ENCODE peak calls at places on chromosomes 6 and 20, in ten cellular contexts. H is HL-60, N is IMR-90, X is cardiac fibroblast, I is lung, T is choroid plexus epithelial cell, Z is H1, G is endothelial cell of umbilical vein, C is PC-3, W is left ventricle myocardium inferior. L is an unnamed sample.

GRCh38 chr6:149864578-149865535 is 698 bp upstream of the LRP11 start:
- DNase-seq in H (no peak), N (peak; percentile 77), X (peak; percentile 78), I (no peak), T (peak; percentile 89), Z (no peak), G (peak; percentile 78), C (peak; percentile 71), W (no peak), L (peak; percentile 78)

GRCh38 chr20:5845686-5846651 is 95.8 kb downstream of the SHLD1 start:
- DNase-seq in H (no peak), N (peak; percentile 45), X (peak; percentile 83), I (no peak), T (peak; percentile 76), Z (no peak), G (no peak), C (no peak), W (no peak), L (no peak)

GRCh38 chr6:29005183-29005885 is at the start of gene ZNF311:
- DNase-seq in H (no peak), N (peak; percentile 43), X (peak; percentile 77), I (peak; percentile 55), T (peak; percentile 80), Z (no peak), G (peak; percentile 57), C (peak; percentile 42), W (peak; percentile 55), L (peak; percentile 77)

GRCh38 chr6:108581932-108582500 is 21.3 kb downstream of the FOXO3 start:
- DNase-seq in H (no peak), N (peak; percentile 30), X (no peak), I (no peak), T (peak; percentile 62), Z (no peak), G (no peak), C (no peak), W (no peak), L (no peak)

GRCh38 chr6:169723991-169724553 is at the start of gene PHF10:
- DNase-seq in H (no peak), N (no peak), X (peak; percentile 29), I (no peak), T (peak; percentile 32), Z (no peak), G (no peak), C (no peak), W (peak; percentile 41), L (peak; percentile 37)

GRCh38 chr6:35275417-35275816 is 15.9 kb downstream of the ZNF76 start:
- DNase-seq in H (no peak), N (no peak), X (no peak), I (no peak), T (no peak), Z (no peak), G (no peak), C (no peak), W (no peak), L (no peak)

GRCh38 chr20:47351643-47352331 is 4.7 kb downstream of the ZMYND8 start:
- DNase-seq in H (no peak), N (no peak), X (no peak), I (no peak), T (no peak), Z (no peak), G (peak; percentile 65), C (no peak), W (no peak), L (peak; percentile 48)

GRCh38 chr6:140366991-140367390 is 992.5 kb upstream of the CITED2 start:
- DNase-seq in H (no peak), N (peak; percentile 95), X (no peak), I (no peak), T (peak; percentile 80), Z (no peak), G (peak; percentile 39), C (peak; percentile 86), W (no peak), L (peak; percentile 73)

GRCh38 chr6:135358907-135359459 is 138.6 kb downstream of the AHI1 start:
- DNase-seq in H (no peak), N (peak; percentile 67), X (peak; percentile 23), I (no peak), T (peak; percentile 46), Z (no peak), G (peak; percentile 45), C (peak; percentile 10), W (no peak), L (peak; percentile 39)

GRCh38 chr6:32096394-32097258 is 12.5 kb downstream of the TNXB start:
- DNase-seq in H (no peak), N (no peak), X (no peak), I (no peak), T (no peak), Z (no peak), G (no peak), C (no peak), W (no peak), L (no peak)

GRCh38 chr6:109139109-109139508 is 43.8 kb downstream of the CEP57L1 start:
- DNase-seq in H (no peak), N (peak; percentile 50), X (peak; percentile 45), I (no peak), T (peak; percentile 70), Z (no peak), G (no peak), C (peak; percentile 65), W (no peak), L (peak; percentile 77)

GRCh38 chr6:129432738-129433137 is 277.2 kb downstream of the ARHGAP18 start:
- DNase-seq in H (no peak), N (peak; percentile 31), X (no peak), I (no peak), T (peak; percentile 23), Z (no peak), G (no peak), C (peak; percentile 31), W (no peak), L (peak; percentile 24)
- TF ChIP-seq CTCF in H (no peak), N (peak; percentile 15), X (peak; percentile 31), I (no peak), T (peak; percentile 35), Z (no peak), G (peak; percentile 15), C (peak; percentile 60), W (no peak), L (peak; percentile 34)

GRCh38 chr20:31473331-31474096 is 1.4 kb downstream of the DEFB124 start:
- DNase-seq in H (no peak), N (no peak), X (no peak), I (no peak), T (peak; percentile 8), Z (no peak), G (no peak), C (no peak), W (no peak), L (no peak)

GRCh38 chr20:31476313-31476623 is 1.2 kb downstream of the REM1 start:
- DNase-seq in H (no peak), N (no peak), X (no peak), I (no peak), T (no peak), Z (no peak), G (no peak), C (no peak), W (no peak), L (no peak)

GRCh38 chr20:31475472-31476312 is 604 bp downstream of the REM1 start:
- DNase-seq in H (no peak), N (no peak), X (no peak), I (no peak), T (no peak), Z (no peak), G (no peak), C (no peak), W (no peak), L (no peak)

GRCh38 chr20:31474097-31474436 is 860 bp downstream of the DEFB124 start:
- DNase-seq in H (no peak), N (no peak), X (no peak), I (no peak), T (no peak), Z (no peak), G (no peak), C (no peak), W (no peak), L (no peak)

GRCh38 chr20:31475032-31475431 is at the start of the genes DEFB124 and REM1:
- DNase-seq in H (no peak), N (no peak), X (no peak), I (no peak), T (no peak), Z (no peak), G (no peak), C (no peak), W (peak; percentile 59), L (no peak)
- H3K4me3 ChIP-seq in H (no peak within 1 kb of the TSS), N (no peak within 1 kb of the TSS), X (peak within 1 kb of the TSS; percentile 43), I (no peak within 1 kb of the TSS), T (no peak within 1 kb of the TSS), Z (peak within 1 kb of the TSS; percentile 31), G (no peak within 1 kb of the TSS), C (no peak within 1 kb of the TSS), W (peak within 1 kb of the TSS; percentile 68), L (no peak within 1 kb of the TSS)

GRCh38 chr6:50734488-50734887 is 21.2 kb downstream of the TFAP2D start:
- DNase-seq in H (no peak), N (no peak), X (no peak), I (no peak), T (no peak), Z (no peak), G (no peak), C (no peak), W (no peak), L (no peak)
- TF ChIP-seq CTCF in H (no peak), N (no peak), X (no peak), I (no peak), T (no peak), Z (no peak), G (no peak), C (no peak), W (no peak), L (no peak)

GRCh38 chr6:4780360-4780812 is 4.2 kb downstream of the CDYL start:
- DNase-seq in H (no peak), N (peak; percentile 67), X (peak; percentile 45), I (no peak), T (peak; percentile 66), Z (no peak), G (no peak), C (peak; percentile 25), W (no peak), L (peak; percentile 62)

GRCh38 chr6:4776493-4776966 is 326 bp downstream of the CDYL start:
- DNase-seq in H (peak; percentile 43), N (no peak), X (no peak), I (no peak), T (no peak), Z (no peak), G (peak; percentile 40), C (no peak), W (no peak), L (no peak)

GRCh38 chr6:4776967-4777925 is 1.0 kb downstream of the CDYL start:
- DNase-seq in H (no peak), N (peak; percentile 39), X (peak; percentile 56), I (no peak), T (peak; percentile 53), Z (no peak), G (peak; percentile 48), C (peak; percentile 54), W (no peak), L (peak; percentile 53)

GRCh38 chr6:4775591-4776492 is at the start of gene CDYL:
- DNase-seq in H (peak; percentile 59), N (peak; percentile 85), X (peak; percentile 95), I (peak; percentile 87), T (peak; percentile 91), Z (peak; percentile 47), G (peak; percentile 82), C (peak; percentile 94), W (peak; percentile 89), L (peak; percentile 92)

DNA sequence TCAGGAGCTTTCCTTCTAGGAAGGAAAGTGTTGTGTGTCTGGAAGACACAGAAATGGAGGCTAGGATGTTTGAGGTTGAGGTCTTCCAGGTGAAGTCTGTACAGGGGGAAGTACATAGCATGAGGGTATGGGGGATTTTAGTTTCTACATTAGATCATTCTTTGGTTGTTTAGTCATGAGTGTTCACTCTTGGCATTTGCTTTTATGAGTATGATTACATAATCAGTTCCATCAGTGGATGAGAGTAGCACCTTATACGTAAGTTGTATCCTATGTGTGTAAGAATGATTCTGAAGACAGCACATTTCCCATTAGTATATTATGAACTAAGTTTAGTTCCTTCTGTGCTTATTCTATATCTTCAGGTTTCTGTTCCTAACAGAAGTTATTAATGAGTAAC is 1.9 kb downstream of the CDYL start:
- DNase-seq in H (no peak), N (no peak), X (no peak), I (no peak), T (no peak), Z (no peak), G (no peak), C (peak; percentile 51), W (no peak), L (peak; percentile 38)
- H3K4me3 ChIP-seq in H (peak overlapping the region; percentile 72), N (no peak overlapping the region), X (peak overlapping the region; percentile 67), I (no peak overlapping the region), T (no peak overlapping the region), Z (peak overlapping the region; percentile 63), G (no peak overlapping the region), C (peak overlapping the region; percentile 74), W (peak overlapping the region; percentile 80), L (peak overlapping the region; percentile 70)

L was measured in epithelial cell of esophagus.